ENCODE peak calls at places on chromosomes 4 and X, in nine cellular contexts. X is transverse colon, E is spleen, H is GM12864, K is left lung, D is uterus, M is PC-9, I is fibroblast of mammary gland, F is GM23338. J is an unnamed sample.

GRCh38 chr4:62909238-62909637 is 1500.0 kb downstream of the TECRL start:
- DNase-seq in X (no peak), E (no peak), H (no peak), K (no peak), D (no peak), M (no peak), I (no peak), F (no peak), J (no peak)

GRCh38 chr4:1833307-1834046 is 22.5 kb downstream of the LETM1 start:
- DNase-seq in X (no peak), E (no peak), H (no peak), K (no peak), D (no peak), M (no peak), I (no peak), F (no peak), J (no peak)

GRCh38 chrX:30874851-30875250 is 14.2 kb downstream of the TAB3 start:
- DNase-seq in X (no peak), E (no peak), H (no peak), K (no peak), D (no peak), M (no peak), I (peak), F (no peak), J (no peak)

GRCh38 chr4:132955146-132955545 is 193.9 kb upstream of the PCDH10 start:
- DNase-seq in X (no peak), E (no peak), H (no peak), K (no peak), D (no peak), M (no peak), I (no peak), F (peak), J (no peak)

GRCh38 chr4:145779319-145779801 is 99.4 kb downstream of the C4orf51 start:
- DNase-seq in X (no peak), E (no peak), H (no peak), K (no peak), D (no peak), M (no peak), I (no peak), F (peak), J (no peak)

GRCh38 chrX:150873616-150874015 is 24.9 kb downstream of the CD99L2 start:
- DNase-seq in X (no peak), E (no peak), H (no peak), K (no peak), D (peak), M (no peak), I (peak), F (no peak), J (no peak)

GRCh38 chr4:178165909-178166308 is 723.7 kb upstream of the AGA start:
- DNase-seq in X (no peak), E (no peak), H (no peak), K (no peak), D (no peak), M (peak), I (no peak), F (no peak), J (no peak)

GRCh38 chr4:87041142-87041541 is 106.3 kb downstream of the AFF1 start:
- DNase-seq in X (no peak), E (no peak), H (no peak), K (no peak), D (peak), M (no peak), I (peak), F (no peak), J (no peak)

GRCh38 chrX:23332101-23332887 is 2.4 kb upstream of the PTCHD1 start:
- DNase-seq in X (peak), E (peak), H (no peak), K (no peak), D (no peak), M (no peak), I (no peak), F (peak), J (no peak)

GRCh38 chr4:1253831-1254230 is 4.9 kb upstream of the CTBP1 start:
- DNase-seq in X (no peak), E (peak), H (no peak), K (no peak), D (no peak), M (no peak), I (no peak), F (no peak), J (no peak)

GRCh38 chrX:68503830-68504229 is 5.0 kb downstream of the YIPF6 start:
- DNase-seq in X (no peak), E (no peak), H (no peak), K (no peak), D (no peak), M (no peak), I (peak), F (no peak), J (no peak)

GRCh38 chr4:110292994-110293744 is 94.8 kb upstream of the ELOVL6 start:
- DNase-seq in X (no peak), E (no peak), H (no peak), K (no peak), D (no peak), M (no peak), I (no peak), F (no peak), J (no peak)

GRCh38 chrX:69066966-69067525 is 98.2 kb downstream of the PJA1 start:
- DNase-seq in X (no peak), E (peak), H (no peak), K (no peak), D (peak), M (no peak), I (peak), F (no peak), J (no peak)

GRCh38 chr4:140829825-140830224 is 73.6 kb upstream of the TBC1D9 start:
- DNase-seq in X (no peak), E (no peak), H (peak), K (no peak), D (no peak), M (no peak), I (no peak), F (no peak), J (no peak)

GRCh38 chr4:158625544-158625943 is 46.1 kb downstream of the C4orf46 start:
- DNase-seq in X (no peak), E (no peak), H (no peak), K (no peak), D (no peak), M (no peak), I (no peak), F (no peak), J (no peak)

GRCh38 chrX:47936224-47936939 is 67.4 kb downstream of the ZNF182 start:
- DNase-seq in X (no peak), E (no peak), H (no peak), K (no peak), D (no peak), M (no peak), I (no peak), F (peak), J (no peak)

GRCh38 chrX:14032383-14032782 is 2.7 kb upstream of the GEMIN8 start:
- DNase-seq in X (peak), E (no peak), H (no peak), K (no peak), D (peak), M (no peak), I (peak), F (peak), J (peak)

GRCh38 chr4:147461161-147461560 is 19.7 kb upstream of the EDNRA start:
- DNase-seq in X (no peak), E (no peak), H (no peak), K (no peak), D (no peak), M (no peak), I (peak), F (no peak), J (no peak)

GRCh38 chr4:102308032-102308799 is 37.1 kb downstream of the SLC39A8 start:
- DNase-seq in X (no peak), E (no peak), H (no peak), K (no peak), D (no peak), M (no peak), I (peak), F (no peak), J (no peak)

GRCh38 chrX:50838820-50839600 is 25.0 kb upstream of the SHROOM4 start:
- DNase-seq in X (no peak), E (no peak), H (no peak), K (no peak), D (no peak), M (peak), I (peak), F (no peak), J (no peak)

GRCh38 chr4:108763226-108763593 is 357 bp upstream of the ETNPPL start:
- DNase-seq in X (no peak), E (no peak), H (no peak), K (no peak), D (no peak), M (no peak), I (no peak), F (no peak), J (no peak)

GRCh38 chrX:140764401-140764919 is 54.9 kb downstream of the LINC00632 start:
- DNase-seq in X (no peak), E (no peak), H (no peak), K (peak), D (peak), M (no peak), I (peak), F (peak), J (no peak)

GRCh38 chrX:50333308-50333707 is 128.7 kb downstream of the CCNB3 start:
- DNase-seq in X (no peak), E (no peak), H (no peak), K (peak), D (no peak), M (no peak), I (no peak), F (no peak), J (no peak)

GRCh38 chr4:24781999-24782745 is 13.2 kb upstream of the SOD3 start:
- DNase-seq in X (no peak), E (no peak), H (no peak), K (no peak), D (no peak), M (no peak), I (no peak), F (no peak), J (no peak)

GRCh38 chrX:111498538-111499103 is 12.8 kb upstream of the SERTM2 start:
- DNase-seq in X (no peak), E (no peak), H (no peak), K (no peak), D (no peak), M (no peak), I (no peak), F (no peak), J (no peak)

GRCh38 chrX:13357925-13358324 is 38.1 kb upstream of the ATXN3L start:
- DNase-seq in X (no peak), E (no peak), H (no peak), K (no peak), D (no peak), M (no peak), I (no peak), F (no peak), J (no peak)

GRCh38 chr4:65951177-65951576 is 280.9 kb upstream of the EPHA5 start:
- DNase-seq in X (no peak), E (no peak), H (no peak), K (no peak), D (no peak), M (no peak), I (no peak), F (no peak), J (no peak)

GRCh38 chr4:182169987-182170386 is 73.2 kb upstream of the TENM3 start:
- DNase-seq in X (no peak), E (no peak), H (no peak), K (no peak), D (no peak), M (no peak), I (no peak), F (no peak), J (no peak)

DNA sequence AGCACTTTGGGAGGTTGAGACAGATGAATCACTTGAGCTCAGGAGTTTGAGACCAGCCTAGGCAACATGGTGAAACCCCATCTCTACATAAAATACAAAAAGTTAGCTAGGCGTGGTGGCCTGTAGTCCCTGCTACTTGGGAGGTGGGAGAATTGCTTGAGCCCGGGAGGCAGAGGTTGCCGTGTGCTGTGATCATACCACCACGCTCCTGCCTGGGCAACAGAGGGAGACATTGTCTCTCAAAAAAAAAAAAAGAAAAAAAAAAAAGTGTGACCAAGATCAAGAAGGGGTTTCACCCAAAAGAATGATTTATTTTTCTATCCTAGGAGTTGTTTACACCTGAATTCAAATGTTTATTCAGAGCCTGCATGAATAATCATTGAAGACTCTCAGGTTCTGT is 572.4 kb upstream of the GALNT7 start:
- DNase-seq in X (no peak), E (no peak), H (no peak), K (no peak), D (no peak), M (no peak), I (no peak), F (peak), J (no peak)
- TF ChIP-seq CTCF in X (peak), E (no peak), H (no peak), K (no peak), D (no peak), M (no peak), I (no peak), F (peak), J (no peak)

GRCh38 chr4:128385683-128386304 is 98.2 kb upstream of the PGRMC2 start:
- DNase-seq in X (no peak), E (no peak), H (no peak), K (no peak), D (no peak), M (no peak), I (peak), F (peak), J (no peak)
- TF ChIP-seq CTCF in X (no peak), E (no peak), H (peak), K (no peak), D (no peak), M (no peak), I (peak), F (peak), J (no peak)

GRCh38 chrX:38293741-38294140 is 33.6 kb downstream of the RPGR start:
- DNase-seq in X (no peak), E (no peak), H (no peak), K (no peak), D (no peak), M (no peak), I (no peak), F (peak), J (no peak)
- TF ChIP-seq CTCF in X (no peak), E (no peak), H (no peak), K (no peak), D (no peak), M (no peak), I (peak), F (no peak), J (no peak)

DNA sequence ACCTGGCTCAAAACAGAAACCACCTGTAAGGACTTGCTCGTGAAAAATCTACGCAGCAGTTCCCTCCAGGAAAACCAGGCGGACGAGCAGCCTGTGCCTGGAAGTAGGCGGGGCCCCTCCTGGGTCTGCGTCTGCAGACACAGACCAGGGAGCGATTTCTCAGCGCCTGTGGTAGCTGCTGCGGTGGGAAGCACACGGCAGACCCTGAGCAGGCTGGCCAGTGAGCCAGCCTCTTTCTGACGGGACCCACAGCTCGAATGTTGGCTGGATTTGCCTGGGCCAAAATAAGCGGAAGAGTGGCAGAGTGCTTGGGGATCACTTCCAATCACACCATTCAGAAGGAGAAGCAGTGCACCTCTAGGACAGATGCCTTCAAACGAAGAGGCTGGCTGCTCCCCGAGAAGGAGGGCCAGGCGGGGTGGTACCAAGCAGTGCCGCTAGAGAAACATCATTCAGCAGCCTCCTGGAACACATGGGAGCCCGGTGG is 86.0 kb downstream of the GATB start:
- DNase-seq in X (peak), E (no peak), H (no peak), K (peak), D (peak), M (no peak), I (peak), F (peak), J (no peak)
- TF ChIP-seq CTCF in X (peak), E (peak), H (no peak), K (peak), D (peak), M (no peak), I (no peak), F (no peak), J (no peak)

DNA sequence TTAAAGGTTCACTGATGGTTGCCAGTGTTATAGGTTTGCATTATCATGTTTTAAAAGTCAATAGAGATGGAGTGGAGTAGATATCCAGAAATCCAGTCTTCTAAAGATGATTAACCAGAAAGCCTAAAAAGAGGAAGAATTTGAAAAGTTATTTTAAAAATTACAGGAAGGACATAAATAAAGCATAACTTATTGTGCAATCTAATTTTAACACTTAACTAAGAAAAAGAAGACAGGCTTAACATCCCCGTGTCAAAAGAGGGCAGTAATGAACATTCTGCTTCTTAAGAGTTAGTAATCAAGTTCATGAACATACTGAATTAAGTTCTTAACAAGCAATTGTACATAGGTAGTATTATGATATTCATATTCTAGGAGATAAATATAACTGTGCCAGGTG is 39.3 kb downstream of the ELF2 start:
- DNase-seq in X (no peak), E (no peak), H (no peak), K (no peak), D (no peak), M (no peak), I (no peak), F (no peak), J (no peak)
- TF ChIP-seq CTCF in X (no peak), E (no peak), H (no peak), K (no peak), D (no peak), M (no peak), I (no peak), F (no peak), J (no peak)

GRCh38 chr4:185565696-185566095 is 30.4 kb upstream of the PDLIM3 start:
- DNase-seq in X (no peak), E (no peak), H (no peak), K (no peak), D (no peak), M (no peak), I (no peak), F (no peak), J (no peak)

GRCh38 chr4:185566425-185566824 is 31.1 kb upstream of the PDLIM3 start:
- DNase-seq in X (no peak), E (no peak), H (no peak), K (no peak), D (no peak), M (no peak), I (no peak), F (no peak), J (no peak)

GRCh38 chr4:185564355-185564754 is 29.0 kb upstream of the PDLIM3 start:
- DNase-seq in X (no peak), E (no peak), H (no peak), K (no peak), D (no peak), M (no peak), I (no peak), F (no peak), J (no peak)

GRCh38 chr4:185567828-185568442 is 32.6 kb upstream of the PDLIM3 start:
- DNase-seq in X (peak), E (no peak), H (no peak), K (peak), D (peak), M (no peak), I (peak), F (no peak), J (no peak)

DNA sequence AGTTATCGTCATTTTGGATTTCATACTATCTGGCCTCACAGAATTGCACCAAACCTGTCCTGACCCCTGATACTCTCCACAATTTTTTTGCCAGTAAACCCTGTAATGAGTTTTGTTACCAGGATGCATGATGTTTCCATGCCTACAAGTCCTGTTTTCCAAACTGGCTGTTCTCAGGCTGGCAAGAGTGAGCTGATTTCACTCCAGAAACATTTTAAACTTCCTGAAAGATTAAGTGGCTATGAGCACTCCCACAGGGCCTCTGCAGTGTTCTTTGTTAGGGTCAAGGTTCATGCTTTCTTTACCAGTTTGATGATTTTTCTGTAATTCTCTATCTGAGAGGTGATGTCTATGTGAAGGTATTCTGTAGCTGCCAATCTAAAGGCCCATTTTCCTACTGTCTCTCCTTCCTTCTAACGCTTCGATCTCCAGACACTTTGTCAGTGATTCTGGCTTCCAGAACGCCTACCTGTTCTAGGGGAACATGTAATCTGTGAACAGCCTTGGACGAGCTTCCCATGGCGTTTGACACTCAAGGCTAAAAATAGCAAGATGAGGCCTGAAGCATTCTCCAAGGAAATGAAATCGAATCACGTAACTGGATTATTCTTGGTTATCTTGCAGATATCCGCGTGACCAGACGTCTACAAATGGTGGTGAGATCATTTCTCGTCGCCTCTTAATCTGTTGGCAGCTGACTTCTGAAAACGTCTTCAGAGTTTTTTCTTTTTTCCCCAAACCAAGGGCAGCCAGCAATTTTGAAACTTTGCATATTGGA is 31.9 kb upstream of the PDLIM3 start:
- DNase-seq in X (no peak), E (no peak), H (no peak), K (no peak), D (peak), M (peak), I (peak), F (no peak), J (no peak)
- TF ChIP-seq CTCF in X (no peak), E (no peak), H (no peak), K (no peak), D (no peak), M (no peak), I (no peak), F (no peak), J (no peak)

GRCh38 chr4:6263541-6264540 is 5.8 kb upstream of the WFS1 start:
- DNase-seq in X (peak), E (peak), H (no peak), K (no peak), D (no peak), M (no peak), I (peak), F (peak), J (no peak)
- TF ChIP-seq CTCF in X (peak), E (peak), H (peak), K (peak), D (peak), M (peak), I (peak), F (peak), J (no peak)

J was measured in natural killer cell.